ENCODE peak calls at places on chromosomes 7 and 10, in seven cellular contexts. One of them, this sample, is unnamed.

GRCh38 chr10:123808286-123808685 is 83.3 kb downstream of the CPXM2 start:
- DNase-seq in trophoblast cell: no peak
- DNase-seq in H1: no peak
- DNase-seq in IMR-90: no peak
- DNase-seq in mesenchymal stem cell: no peak
- DNase-seq in H9: no peak
- DNase-seq in mesendoderm: no peak
- DNase-seq in this sample: no peak

GRCh38 chr10:71094712-71095390 is 117.5 kb upstream of the UNC5B start:
- DNase-seq in trophoblast cell: no peak
- DNase-seq in IMR-90: no peak
- DNase-seq in H1: no peak
- DNase-seq in H9: no peak
- DNase-seq in mesenchymal stem cell: no peak
- DNase-seq in mesendoderm: no peak
- DNase-seq in this sample: no peak

GRCh38 chr7:135317676-135318326 is 84.2 kb downstream of the STRA8 start:
- DNase-seq in trophoblast cell: no peak
- DNase-seq in H9: no peak
- DNase-seq in mesendoderm: no peak
- DNase-seq in IMR-90: no peak
- DNase-seq in H1: no peak
- DNase-seq in mesenchymal stem cell: no peak
- DNase-seq in this sample: no peak

GRCh38 chr7:303884-304573 is 14.1 kb downstream of the FOXL3 start:
- DNase-seq in mesendoderm: no peak
- DNase-seq in H9: no peak
- DNase-seq in trophoblast cell: no peak
- DNase-seq in H1: no peak
- DNase-seq in IMR-90: no peak
- DNase-seq in mesenchymal stem cell: no peak
- DNase-seq in this sample: no peak

GRCh38 chr10:531541-531940 is 157.9 kb downstream of the DIP2C start:
- DNase-seq in H9: no peak
- DNase-seq in IMR-90: no peak
- DNase-seq in mesenchymal stem cell: no peak
- DNase-seq in H1: no peak
- DNase-seq in mesendoderm: no peak
- DNase-seq in trophoblast cell: no peak
- DNase-seq in this sample: no peak

GRCh38 chr7:143145-143751 is 49.1 kb upstream of the FAM20C start:
- DNase-seq in IMR-90: no peak
- DNase-seq in H1: no peak
- DNase-seq in mesenchymal stem cell: no peak
- DNase-seq in trophoblast cell: no peak
- DNase-seq in mesendoderm: no peak
- DNase-seq in H9: no peak
- DNase-seq in this sample: no peak

GRCh38 chr10:77756319-77757232 is 119.0 kb upstream of the KCNMA1 start:
- DNase-seq in H9: peak; percentile 80
- DNase-seq in mesenchymal stem cell: peak; percentile 80
- DNase-seq in trophoblast cell: peak; percentile 74
- DNase-seq in mesendoderm: peak; percentile 91
- DNase-seq in H1: peak; percentile 76
- DNase-seq in IMR-90: peak; percentile 74
- DNase-seq in this sample: peak; percentile 27

GRCh38 chr7:40327113-40327512 is 192.3 kb downstream of the SUGCT start:
- DNase-seq in IMR-90: no peak
- DNase-seq in mesenchymal stem cell: no peak
- DNase-seq in H1: no peak
- DNase-seq in trophoblast cell: no peak
- DNase-seq in mesendoderm: no peak
- DNase-seq in H9: no peak
- DNase-seq in this sample: no peak

GRCh38 chr10:93541402-93542357 is 24.8 kb upstream of the FFAR4 start:
- DNase-seq in H9: peak; percentile 66
- DNase-seq in mesendoderm: peak; percentile 48
- DNase-seq in trophoblast cell: peak; percentile 72
- DNase-seq in mesenchymal stem cell: peak; percentile 38
- DNase-seq in IMR-90: peak; percentile 46
- DNase-seq in H1: peak; percentile 83
- DNase-seq in this sample: peak; percentile 32

GRCh38 chr7:29332875-29333482 is 138.4 kb downstream of the CHN2 start:
- DNase-seq in H9: no peak
- DNase-seq in mesenchymal stem cell: no peak
- DNase-seq in IMR-90: no peak
- DNase-seq in trophoblast cell: no peak
- DNase-seq in mesendoderm: no peak
- DNase-seq in H1: no peak
- DNase-seq in this sample: no peak

GRCh38 chr10:125707852-125708468 is 11.5 kb upstream of the EDRF1 start:
- DNase-seq in H9: no peak
- DNase-seq in trophoblast cell: no peak
- DNase-seq in H1: no peak
- DNase-seq in IMR-90: peak; percentile 35
- DNase-seq in mesenchymal stem cell: peak; percentile 69
- DNase-seq in mesendoderm: no peak
- DNase-seq in this sample: no peak

GRCh38 chr7:43758861-43759683 is 592 bp downstream of the BLVRA start:
- DNase-seq in mesenchymal stem cell: peak; percentile 64
- DNase-seq in H9: no peak
- DNase-seq in IMR-90: peak; percentile 31
- DNase-seq in trophoblast cell: peak; percentile 27
- DNase-seq in mesendoderm: peak; percentile 40
- DNase-seq in H1: peak; percentile 82
- DNase-seq in this sample: peak; percentile 29

GRCh38 chr7:48182736-48183369 is 11.6 kb downstream of the ABCA13 start:
- DNase-seq in H9: no peak
- DNase-seq in IMR-90: peak; percentile 70
- DNase-seq in mesendoderm: no peak
- DNase-seq in mesenchymal stem cell: peak; percentile 8
- DNase-seq in H1: no peak
- DNase-seq in trophoblast cell: no peak
- DNase-seq in this sample: no peak

GRCh38 chr7:116709336-116709735 is 37.3 kb downstream of the MET start:
- DNase-seq in IMR-90: no peak
- DNase-seq in trophoblast cell: no peak
- DNase-seq in H9: no peak
- DNase-seq in mesendoderm: no peak
- DNase-seq in mesenchymal stem cell: no peak
- DNase-seq in H1: no peak
- DNase-seq in this sample: no peak

GRCh38 chr7:127675716-127676115 is 23.7 kb downstream of the SND1 start:
- DNase-seq in H9: no peak
- DNase-seq in trophoblast cell: no peak
- DNase-seq in mesenchymal stem cell: no peak
- DNase-seq in mesendoderm: no peak
- DNase-seq in IMR-90: no peak
- DNase-seq in H1: no peak
- DNase-seq in this sample: no peak

GRCh38 chr10:127298396-127298795 is 102.0 kb upstream of the INSYN2A start:
- DNase-seq in IMR-90: no peak
- DNase-seq in H9: no peak
- DNase-seq in mesendoderm: no peak
- DNase-seq in mesenchymal stem cell: peak; percentile 41
- DNase-seq in H1: no peak
- DNase-seq in trophoblast cell: no peak
- DNase-seq in this sample: no peak

GRCh38 chr7:39240864-39241263 is 263.2 kb downstream of the POU6F2 start:
- DNase-seq in mesendoderm: peak; percentile 26
- DNase-seq in H1: no peak
- DNase-seq in H9: no peak
- DNase-seq in trophoblast cell: no peak
- DNase-seq in IMR-90: no peak
- DNase-seq in mesenchymal stem cell: no peak
- DNase-seq in this sample: no peak

GRCh38 chr7:50528266-50529092 is 36.7 kb downstream of the DDC start:
- DNase-seq in IMR-90: no peak
- DNase-seq in mesendoderm: no peak
- DNase-seq in mesenchymal stem cell: no peak
- DNase-seq in H9: peak; percentile 23
- DNase-seq in trophoblast cell: no peak
- DNase-seq in H1: no peak
- DNase-seq in this sample: no peak

GRCh38 chr7:35909870-35910357 is 109.1 kb downstream of the SEPTIN7 start:
- DNase-seq in IMR-90: no peak
- DNase-seq in mesenchymal stem cell: peak; percentile 28
- DNase-seq in H1: no peak
- DNase-seq in H9: no peak
- DNase-seq in trophoblast cell: no peak
- DNase-seq in mesendoderm: no peak
- DNase-seq in this sample: no peak

GRCh38 chr7:35908305-35909223 is 107.7 kb downstream of the SEPTIN7 start:
- DNase-seq in mesendoderm: no peak
- DNase-seq in trophoblast cell: no peak
- DNase-seq in IMR-90: no peak
- DNase-seq in mesenchymal stem cell: no peak
- DNase-seq in H1: no peak
- DNase-seq in H9: no peak
- DNase-seq in this sample: no peak

GRCh38 chr7:35906191-35906908 is 105.5 kb downstream of the SEPTIN7 start:
- DNase-seq in H1: peak; percentile 75
- DNase-seq in mesenchymal stem cell: peak; percentile 85
- DNase-seq in trophoblast cell: peak; percentile 88
- DNase-seq in mesendoderm: peak; percentile 84
- DNase-seq in IMR-90: peak; percentile 81
- DNase-seq in H9: peak; percentile 61
- DNase-seq in this sample: peak; percentile 78

GRCh38 chr7:35905555-35905954 is 104.7 kb downstream of the SEPTIN7 start:
- DNase-seq in mesenchymal stem cell: peak; percentile 38
- DNase-seq in mesendoderm: no peak
- DNase-seq in trophoblast cell: no peak
- DNase-seq in H1: no peak
- DNase-seq in H9: no peak
- DNase-seq in IMR-90: peak; percentile 66
- DNase-seq in this sample: no peak
- H3K4ac ChIP-seq in mesenchymal stem cell: no peak overlapping the region
- H3K4ac ChIP-seq in mesendoderm: no peak overlapping the region
- H3K4ac ChIP-seq in trophoblast cell: no peak overlapping the region
- H3K4ac ChIP-seq in H1: no peak overlapping the region
- H3K4ac ChIP-seq in H9: no peak overlapping the region
- H3K4ac ChIP-seq in IMR-90: no peak overlapping the region
- H3K4ac ChIP-seq in this sample: no peak overlapping the region

GRCh38 chr7:24910551-24911212 is 69.3 kb downstream of the OSBPL3 start:
- DNase-seq in H1: no peak
- DNase-seq in mesenchymal stem cell: peak; percentile 24
- DNase-seq in IMR-90: no peak
- DNase-seq in trophoblast cell: no peak
- DNase-seq in H9: no peak
- DNase-seq in mesendoderm: peak; percentile 72
- DNase-seq in this sample: no peak

GRCh38 chr7:24907311-24907886 is 72.6 kb downstream of the OSBPL3 start:
- DNase-seq in trophoblast cell: peak; percentile 48
- DNase-seq in mesenchymal stem cell: peak; percentile 59
- DNase-seq in H9: no peak
- DNase-seq in H1: no peak
- DNase-seq in mesendoderm: no peak
- DNase-seq in IMR-90: peak; percentile 76
- DNase-seq in this sample: no peak

GRCh38 chr7:24908757-24909156 is 71.2 kb downstream of the OSBPL3 start:
- DNase-seq in H1: peak; percentile 19
- DNase-seq in H9: no peak
- DNase-seq in IMR-90: no peak
- DNase-seq in mesenchymal stem cell: no peak
- DNase-seq in mesendoderm: no peak
- DNase-seq in trophoblast cell: no peak
- DNase-seq in this sample: no peak

GRCh38 chr7:24905996-24906770 is 73.8 kb downstream of the OSBPL3 start:
- DNase-seq in trophoblast cell: peak; percentile 54
- DNase-seq in H1: no peak
- DNase-seq in mesenchymal stem cell: no peak
- DNase-seq in IMR-90: no peak
- DNase-seq in H9: no peak
- DNase-seq in mesendoderm: peak; percentile 42
- DNase-seq in this sample: no peak

GRCh38 chr7:24908166-24908565 is 71.8 kb downstream of the OSBPL3 start:
- DNase-seq in IMR-90: no peak
- DNase-seq in mesendoderm: no peak
- DNase-seq in trophoblast cell: no peak
- DNase-seq in mesenchymal stem cell: no peak
- DNase-seq in H9: no peak
- DNase-seq in H1: no peak
- DNase-seq in this sample: no peak
- H3K4me1 ChIP-seq in IMR-90: peaks cover 14% of the 10 kb centered on the region
- H3K4me1 ChIP-seq in mesendoderm: peaks cover 13% of the 10 kb centered on the region
- H3K4me1 ChIP-seq in trophoblast cell: peaks cover 9% of the 10 kb centered on the region
- H3K4me1 ChIP-seq in mesenchymal stem cell: peaks cover 11% of the 10 kb centered on the region
- H3K4me1 ChIP-seq in H9: peaks cover 3% of the 10 kb centered on the region
- H3K4me1 ChIP-seq in H1: no peaks in the 10 kb centered on the region
- H3K4me1 ChIP-seq in this sample: no peaks in the 10 kb centered on the region

DNA sequence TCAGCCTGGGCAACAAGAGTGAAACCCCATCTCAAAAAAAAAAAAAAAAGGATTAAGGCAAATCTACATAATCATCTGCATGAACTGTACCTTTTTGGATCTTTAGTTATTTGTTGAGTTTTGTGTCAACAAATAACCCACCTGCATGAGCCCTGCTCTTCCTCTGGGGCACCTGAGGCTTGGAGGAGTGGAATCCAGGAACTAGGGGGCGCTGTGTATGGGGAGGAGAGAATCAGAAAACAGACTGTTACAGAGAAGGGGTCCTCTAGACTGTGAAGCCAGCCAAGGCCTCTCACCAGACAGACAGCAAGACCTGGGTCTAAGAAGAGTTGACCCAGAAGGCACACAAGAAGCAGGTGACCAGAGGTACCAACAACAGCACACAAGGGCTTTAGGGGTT is 682.8 kb upstream of the NRP1 start:
- DNase-seq in H9: peak; percentile 66
- DNase-seq in mesendoderm: peak; percentile 59
- DNase-seq in IMR-90: no peak
- DNase-seq in mesenchymal stem cell: no peak
- DNase-seq in H1: peak; percentile 77
- DNase-seq in trophoblast cell: no peak
- DNase-seq in this sample: no peak
- H3K4ac ChIP-seq in H9: no peak overlapping the region
- H3K4ac ChIP-seq in mesendoderm: no peak overlapping the region
- H3K4ac ChIP-seq in IMR-90: no peak overlapping the region
- H3K4ac ChIP-seq in mesenchymal stem cell: no peak overlapping the region
- H3K4ac ChIP-seq in H1: no peak overlapping the region
- H3K4ac ChIP-seq in trophoblast cell: no peak overlapping the region
- H3K4ac ChIP-seq in this sample: no peak overlapping the region

DNA sequence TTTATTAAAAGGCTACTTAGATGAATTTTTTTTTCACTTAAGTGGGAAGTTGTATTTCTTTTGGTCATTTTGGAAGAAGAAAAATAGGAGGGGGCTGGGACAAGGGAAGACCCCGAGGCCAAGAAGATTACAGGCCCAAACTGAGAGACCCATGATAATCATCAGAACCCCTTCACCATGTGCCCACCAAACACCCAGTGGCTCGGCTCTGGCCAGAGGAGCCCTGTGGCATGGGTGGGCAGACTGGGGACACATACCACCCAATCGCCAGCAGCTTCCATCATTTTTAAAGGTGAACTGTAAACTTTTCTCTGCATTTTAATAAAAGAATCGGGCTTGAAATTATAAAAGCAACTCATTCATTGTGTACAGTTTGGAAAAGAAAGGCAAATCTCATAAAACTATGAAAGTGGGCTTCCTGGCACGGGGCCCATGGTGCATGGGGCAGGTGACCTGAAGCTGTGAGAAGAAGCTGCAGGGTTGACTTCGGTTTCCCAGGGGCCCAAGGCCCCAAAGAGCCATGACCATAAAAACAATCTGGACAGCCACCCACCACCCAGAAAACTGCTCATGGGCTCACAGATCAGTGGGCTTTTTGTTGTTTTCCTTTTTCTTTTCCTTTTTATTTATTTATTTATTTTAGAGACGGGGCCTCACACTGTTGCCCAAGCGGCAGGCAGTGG is 29.4 kb upstream of the RET start:
- DNase-seq in mesenchymal stem cell: no peak
- DNase-seq in H9: no peak
- DNase-seq in IMR-90: no peak
- DNase-seq in trophoblast cell: no peak
- DNase-seq in mesendoderm: no peak
- DNase-seq in H1: no peak
- DNase-seq in this sample: no peak
- H3K4me1 ChIP-seq in mesenchymal stem cell: peaks cover 35% of the 10 kb centered on the region
- H3K4me1 ChIP-seq in H9: no peaks in the 10 kb centered on the region
- H3K4me1 ChIP-seq in IMR-90: peaks cover 2% of the 10 kb centered on the region
- H3K4me1 ChIP-seq in trophoblast cell: no peaks in the 10 kb centered on the region
- H3K4me1 ChIP-seq in mesendoderm: no peaks in the 10 kb centered on the region
- H3K4me1 ChIP-seq in H1: no peaks in the 10 kb centered on the region
- H3K4me1 ChIP-seq in this sample: peaks cover 8% of the 10 kb centered on the region